ENCODE peak calls at places on chromosome X, in four cellular contexts. Y is psoas muscle; F is B cell; H is CD4-positive, alpha-beta T cell. K is an unnamed sample.

GRCh38 chrX:77502951-77503525 is 55.8 kb downstream of the FGF16 start:
- DNase-seq in Y (no peak), F (no peak), H (no peak), K (no peak)

GRCh38 chrX:18833071-18833731 is 125.8 kb downstream of the PPEF1 start:
- DNase-seq in Y (peak; percentile 84), F (no peak), H (no peak), K (no peak)

GRCh38 chrX:39335447-39336235 is 534.4 kb downstream of the MID1IP1 start:
- DNase-seq in Y (no peak), F (no peak), H (no peak), K (no peak)

GRCh38 chrX:152641996-152642395 is 4.3 kb downstream of the GABRQ start:
- DNase-seq in Y (no peak), F (no peak), H (no peak), K (no peak)

GRCh38 chrX:39764441-39764914 is 333.3 kb downstream of the BCOR start:
- DNase-seq in Y (no peak), F (no peak), H (no peak), K (no peak)

GRCh38 chrX:16666541-16666940 is 16.6 kb downstream of the S100G start:
- DNase-seq in Y (no peak), F (no peak), H (no peak), K (no peak)

GRCh38 chrX:118718737-118719136 is 8.7 kb upstream of the IL13RA1 start:
- DNase-seq in Y (no peak), F (peak; percentile 45), H (no peak), K (no peak)

GRCh38 chrX:554271-554670 is 76.3 kb upstream of the SHOX start:
- DNase-seq in Y (no peak), F (no peak), H (no peak), K (no peak)

GRCh38 chrX:12974217-12974796 is 603 bp upstream of the TMSB4X start:
- DNase-seq in Y (peak; percentile 76), F (no peak), H (no peak), K (no peak)

GRCh38 chrX:110131031-110131430 is 128.1 kb downstream of the TMEM164 start:
- DNase-seq in Y (no peak), F (no peak), H (no peak), K (no peak)

GRCh38 chrX:56826020-56826419 is 97.0 kb downstream of the NBDY start:
- DNase-seq in Y (no peak), F (no peak), H (no peak), K (no peak)

GRCh38 chrX:13167444-13168207 is 123.2 kb upstream of the FAM9C start:
- DNase-seq in Y (no peak), F (peak; percentile 8), H (no peak), K (no peak)

GRCh38 chrX:103343105-103343504 is 13.1 kb downstream of the TCEAL7 start:
- DNase-seq in Y (no peak), F (peak; percentile 27), H (peak; percentile 12), K (no peak)

GRCh38 chrX:24874604-24875247 is 141.0 kb downstream of the ARX start:
- DNase-seq in Y (no peak), F (no peak), H (no peak), K (no peak)

GRCh38 chrX:28802625-28803024 is 215.4 kb downstream of the IL1RAPL1 start:
- DNase-seq in Y (no peak), F (no peak), H (no peak), K (no peak)

GRCh38 chrX:129791961-129792570 is 12.3 kb downstream of the SASH3 start:
- DNase-seq in Y (no peak), F (no peak), H (no peak), K (no peak)

GRCh38 chrX:69046996-69047490 is 118.2 kb downstream of the PJA1 start:
- DNase-seq in Y (no peak), F (no peak), H (no peak), K (no peak)

GRCh38 chrX:6095469-6095868 is 133.2 kb downstream of the NLGN4X start:
- DNase-seq in Y (no peak), F (no peak), H (no peak), K (no peak)

GRCh38 chrX:20472148-20472547 is 205.4 kb upstream of the RPS6KA3 start:
- DNase-seq in Y (no peak), F (no peak), H (no peak), K (no peak)

GRCh38 chrX:16797358-16797757 is 11.1 kb downstream of the TXLNG start:
- DNase-seq in Y (no peak), F (no peak), H (no peak), K (no peak)

DNA sequence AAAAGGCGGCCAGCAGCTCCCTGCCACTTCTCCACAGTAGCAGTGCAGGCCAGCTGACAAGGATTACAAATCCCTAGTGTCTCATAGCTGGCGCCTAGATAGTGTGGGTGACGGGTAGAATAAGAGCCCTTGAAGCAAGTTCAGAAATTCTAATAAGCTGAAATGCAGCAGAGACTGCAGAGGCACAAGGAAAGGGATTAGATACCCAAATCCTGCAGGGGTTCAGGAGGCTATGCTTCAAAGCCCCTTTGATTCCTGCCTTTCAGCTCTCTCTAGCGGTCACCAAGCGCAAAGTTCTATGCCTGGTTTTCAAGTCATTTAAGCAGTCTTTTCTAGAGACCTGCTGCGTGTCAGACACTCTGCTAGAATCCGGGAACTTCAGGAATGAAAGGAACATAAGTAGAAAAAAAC is 79.2 kb downstream of the RLIM start:
- DNase-seq in Y (no peak), F (no peak), H (no peak), K (no peak)
- TF ChIP-seq CTCF in Y (peak; percentile 32), F (no peak), H (no peak), K (peak; percentile 34)

GRCh38 chrX:41730101-41730500 is 6.1 kb downstream of the GPR82 start:
- DNase-seq in Y (no peak), F (no peak), H (no peak), K (no peak)

GRCh38 chrX:41737065-41737464 is 13.1 kb downstream of the GPR82 start:
- DNase-seq in Y (no peak), F (no peak), H (no peak), K (no peak)

GRCh38 chrX:41732260-41732659 is 8.3 kb downstream of the GPR82 start:
- DNase-seq in Y (no peak), F (no peak), H (no peak), K (no peak)

GRCh38 chrX:41733939-41734338 is 10.0 kb downstream of the GPR82 start:
- DNase-seq in Y (no peak), F (peak; percentile 71), H (no peak), K (peak; percentile 69)

DNA sequence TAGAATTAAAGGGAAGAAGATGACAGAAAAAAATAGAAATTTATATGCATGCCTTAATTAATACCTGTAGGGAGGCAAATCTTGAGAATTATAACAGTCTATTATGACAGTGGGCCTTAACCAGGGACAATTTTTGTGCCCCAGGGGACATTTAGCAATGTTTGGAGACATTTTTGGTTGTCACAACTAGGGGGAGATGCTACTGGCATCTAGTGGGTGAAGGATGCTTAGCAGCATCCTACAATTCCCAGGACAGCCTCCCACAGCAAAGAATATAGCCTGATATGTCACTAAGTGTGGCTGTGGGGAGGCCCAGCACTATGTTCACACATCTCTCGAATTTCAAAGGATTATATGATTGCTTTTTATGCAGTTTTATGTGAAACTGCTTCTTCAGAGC is 10.5 kb downstream of the GPR82 start:
- DNase-seq in Y (no peak), F (peak; percentile 34), H (no peak), K (no peak)
- TF ChIP-seq CTCF in Y (no peak), F (peak; percentile 31), H (no peak), K (peak; percentile 47)

DNA sequence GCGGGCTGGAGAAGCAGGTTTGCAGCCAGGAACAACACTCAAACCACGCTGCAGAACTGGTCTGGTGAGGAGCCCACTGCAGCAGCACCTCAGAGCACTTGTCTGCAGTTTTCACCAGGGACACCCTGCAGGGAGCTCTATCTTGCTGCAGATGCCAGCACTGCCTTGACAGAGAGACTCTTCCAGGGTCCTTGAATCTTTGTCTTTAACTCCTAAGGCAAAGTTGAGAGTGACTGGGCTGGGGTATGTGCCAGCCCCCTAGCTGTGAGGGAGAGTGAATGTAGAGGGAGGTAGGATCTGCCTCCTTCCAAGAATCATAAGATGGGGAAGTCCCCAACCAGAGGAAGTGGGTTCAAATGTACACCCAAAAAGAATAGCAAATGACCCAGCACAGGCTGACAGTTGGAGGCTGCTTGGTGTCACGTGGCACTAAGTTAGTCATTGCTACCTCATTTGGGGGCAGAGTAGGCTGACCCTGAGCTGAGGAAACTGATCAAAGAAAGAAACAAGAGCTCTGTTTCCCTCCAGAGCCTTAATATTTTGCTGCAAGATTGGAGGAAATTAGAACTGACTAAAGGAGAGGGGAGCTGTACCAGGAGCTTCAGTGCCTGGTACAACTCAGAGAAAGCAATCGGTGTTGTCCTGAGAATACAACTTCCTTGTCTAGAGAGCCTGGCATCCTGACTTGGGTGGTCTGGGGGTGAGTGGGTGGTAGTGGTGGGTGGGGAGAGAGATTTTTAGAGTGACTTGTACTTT is 28.2 kb upstream of the HUWE1 start:
- DNase-seq in Y (no peak), F (peak; percentile 51), H (no peak), K (peak; percentile 69)
- TF ChIP-seq CTCF in Y (no peak), F (no peak), H (no peak), K (peak; percentile 20)

DNA sequence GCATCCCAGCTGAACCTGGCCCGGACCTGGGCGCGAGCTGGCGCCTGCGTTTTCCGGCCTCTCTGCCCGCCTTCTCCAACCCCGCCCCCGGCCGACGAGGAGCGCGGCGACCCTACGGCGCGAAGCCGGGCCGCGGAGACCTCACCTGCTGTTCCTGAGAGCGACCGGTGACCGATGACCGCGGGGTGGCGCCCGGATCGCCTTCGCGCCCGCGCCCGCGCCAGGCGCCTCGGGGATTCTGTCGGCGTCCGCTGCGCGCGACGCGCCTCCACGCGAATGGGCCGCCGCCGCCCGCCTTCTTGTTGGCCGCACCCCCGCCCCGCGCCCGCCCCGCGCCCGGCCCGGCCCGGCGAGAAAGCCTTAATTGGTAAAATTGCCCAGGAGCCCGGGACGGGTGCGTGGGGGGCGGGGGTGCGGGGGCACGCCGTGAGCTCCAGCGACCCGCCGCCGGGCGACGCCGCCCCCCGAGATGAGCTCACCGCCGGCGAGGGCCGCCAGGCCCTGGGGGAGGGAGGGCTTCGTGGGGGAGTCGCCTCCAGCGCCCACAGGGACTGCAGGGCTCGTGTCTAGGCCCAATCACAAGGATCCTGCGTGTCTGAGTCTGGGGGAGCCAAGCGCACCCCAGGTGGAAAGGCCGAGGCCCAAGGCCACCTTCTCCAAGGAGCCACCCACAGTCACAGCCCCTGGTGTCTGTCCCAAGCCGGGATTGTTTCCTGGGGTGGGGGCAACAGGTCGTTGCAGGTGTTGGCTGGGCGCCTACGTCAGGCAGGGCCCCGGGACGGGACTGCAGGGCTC is at the start of gene FLNA:
- DNase-seq in Y (peak; percentile 64), F (peak; percentile 66), H (no peak), K (peak; percentile 65)
- TF ChIP-seq CTCF in Y (peak; percentile 23), F (no peak), H (no peak), K (peak; percentile 10)

K was measured in GM06990.